ENCODE peak calls at places on chromosomes 6 and 20, in eight cellular contexts. V, J, B, D, G, Q, A and N are unnamed samples.

GRCh38 chr6:160667854-160668481 is 3.9 kb upstream of the LPA start:
- DNase-seq in A (peak), V (peak), Q (no peak), G (peak), J (peak), B (no peak), D (peak), N (peak)

GRCh38 chr6:90492798-90493197 is 94.1 kb downstream of the MAP3K7 start:
- DNase-seq in Q (no peak), G (no peak), B (no peak), A (no peak), D (no peak), V (no peak), J (no peak), N (no peak)

GRCh38 chr6:161048636-161049035 is 57.1 kb downstream of the MAP3K4 start:
- DNase-seq in G (no peak), A (no peak), Q (no peak), J (no peak), B (peak), D (no peak), V (no peak), N (no peak)

GRCh38 chr6:78611886-78612480 is 255.4 kb upstream of the IRAK1BP1 start:
- DNase-seq in A (peak), Q (no peak), V (no peak), B (no peak), G (no peak), D (no peak), J (no peak), N (peak)

GRCh38 chr6:40845588-40845987 is 193.4 kb downstream of the UNC5CL start:
- DNase-seq in V (peak), A (peak), B (peak), J (peak), G (peak), D (peak), Q (no peak), N (peak)

GRCh38 chr20:49785851-49786174 is 26.8 kb upstream of the SLC9A8 start:
- DNase-seq in V (peak), D (no peak), G (no peak), A (no peak), B (no peak), Q (no peak), J (no peak), N (peak)

GRCh38 chr6:51509597-51509996 is 577.8 kb downstream of the PKHD1 start:
- DNase-seq in Q (no peak), G (no peak), A (no peak), D (no peak), B (no peak), J (no peak), V (no peak), N (no peak)

GRCh38 chr6:96939019-96939805 is 14.7 kb downstream of the KLHL32 start:
- DNase-seq in D (no peak), A (peak), Q (no peak), V (no peak), B (peak), G (no peak), J (no peak), N (no peak)

GRCh38 chr6:91476000-91476399 is 889.1 kb upstream of the MAP3K7 start:
- DNase-seq in D (no peak), Q (peak), G (peak), V (peak), B (peak), J (no peak), A (peak), N (peak)

GRCh38 chr6:136426627-136427377 is 123.4 kb downstream of the MAP7 start:
- DNase-seq in Q (no peak), V (no peak), A (no peak), D (no peak), G (no peak), J (no peak), B (no peak), N (no peak)

GRCh38 chr20:59770270-59770669 is 163.2 kb downstream of the SYCP2 start:
- DNase-seq in Q (no peak), V (no peak), G (no peak), B (no peak), D (no peak), A (peak), J (no peak), N (no peak)

GRCh38 chr20:2865101-2865500 is 8.2 kb upstream of the PTPRA start:
- DNase-seq in Q (no peak), V (no peak), A (no peak), G (no peak), B (no peak), J (no peak), D (no peak), N (no peak)

GRCh38 chr20:57767456-57767855 is 57.6 kb upstream of the PMEPA1 start:
- DNase-seq in A (no peak), V (no peak), J (no peak), G (no peak), D (no peak), B (no peak), Q (no peak), N (no peak)

GRCh38 chr6:20751293-20751946 is 217.2 kb downstream of the CDKAL1 start:
- DNase-seq in B (no peak), A (no peak), Q (no peak), D (no peak), G (no peak), J (no peak), V (no peak), N (no peak)

GRCh38 chr6:7311171-7311570 is 1.8 kb downstream of the SSR1 start:
- DNase-seq in D (no peak), Q (no peak), A (no peak), G (no peak), B (no peak), V (no peak), J (no peak), N (no peak)

GRCh38 chr6:168133186-168133585 is 54.2 kb upstream of the FRMD1 start:
- DNase-seq in J (no peak), B (peak), D (no peak), V (no peak), G (peak), Q (no peak), A (no peak), N (no peak)

GRCh38 chr20:40657526-40657925 is 31.5 kb downstream of the MAFB start:
- DNase-seq in A (no peak), J (no peak), Q (no peak), V (no peak), B (no peak), G (no peak), D (no peak), N (no peak)

GRCh38 chr6:100160913-100161312 is 166.9 kb upstream of the MCHR2 start:
- DNase-seq in B (no peak), V (no peak), J (no peak), D (no peak), Q (no peak), G (no peak), A (no peak), N (no peak)

GRCh38 chr6:132362318-132363185 is 38.7 kb downstream of the MOXD1 start:
- DNase-seq in V (no peak), D (no peak), G (peak), B (no peak), Q (no peak), J (no peak), A (peak), N (no peak)

GRCh38 chr20:43507150-43508080 is at the start of gene L3MBTL1:
- DNase-seq in V (peak), D (peak), A (peak), Q (peak), B (no peak), G (peak), J (no peak), N (peak)

GRCh38 chr20:50298554-50299324 is 108.1 kb downstream of the CEBPB start:
- DNase-seq in B (no peak), D (no peak), G (no peak), Q (no peak), J (no peak), V (no peak), A (no peak), N (no peak)

GRCh38 chr6:142035890-142036289 is 96.8 kb upstream of the GJE1 start:
- DNase-seq in D (no peak), Q (no peak), V (no peak), J (no peak), G (no peak), A (no peak), B (no peak), N (no peak)

GRCh38 chr6:142399739-142400138 is 97.9 kb downstream of the ADGRG6 start:
- DNase-seq in Q (no peak), G (no peak), J (no peak), D (no peak), A (no peak), B (no peak), V (no peak), N (no peak)

GRCh38 chr6:142489722-142490610 is 188.2 kb downstream of the ADGRG6 start:
- DNase-seq in V (no peak), Q (no peak), A (no peak), G (no peak), B (no peak), D (no peak), J (no peak), N (no peak)

GRCh38 chr6:156777866-156778614 is 862 bp downstream of the ARID1B start:
- DNase-seq in D (peak), B (peak), G (peak), A (peak), V (peak), Q (peak), J (peak), N (peak)

GRCh38 chr6:106165885-106166485 is 79.8 kb downstream of the PRDM1 start:
- DNase-seq in A (peak), Q (no peak), V (no peak), B (peak), G (no peak), D (no peak), J (no peak), N (peak)

GRCh38 chr6:17280138-17280537 is 1.0 kb upstream of the RBM24 start:
- DNase-seq in J (no peak), Q (no peak), B (no peak), D (no peak), A (no peak), G (no peak), V (no peak), N (no peak)

GRCh38 chr6:160252073-160252809 is 6.4 kb downstream of the SLC22A2 start:
- DNase-seq in B (no peak), J (no peak), G (no peak), V (no peak), Q (no peak), A (no peak), D (no peak), N (no peak)

GRCh38 chr6:117267766-117268534 is 2.6 kb downstream of the VGLL2 start:
- DNase-seq in G (peak), J (no peak), A (no peak), Q (no peak), B (no peak), D (no peak), V (peak), N (no peak)

GRCh38 chr6:148374040-148374439 is 31.4 kb downstream of the SASH1 start:
- DNase-seq in V (no peak), A (no peak), B (no peak), D (no peak), G (no peak), J (no peak), Q (no peak), N (no peak)

GRCh38 chr6:170459451-170459850 is 93.7 kb downstream of the PSMB1 start:
- DNase-seq in G (no peak), B (peak), A (peak), Q (no peak), J (no peak), D (no peak), V (peak), N (peak)

GRCh38 chr6:583116-583515 is 73.8 kb downstream of the HUS1B start:
- DNase-seq in B (no peak), A (no peak), G (no peak), J (no peak), Q (no peak), V (no peak), D (no peak), N (peak)

GRCh38 chr6:22896716-22897115 is 327.4 kb downstream of the HDGFL1 start:
- DNase-seq in A (no peak), Q (no peak), B (no peak), D (no peak), J (no peak), V (no peak), G (no peak), N (no peak)

GRCh38 chr20:18705906-18706305 is 107.7 kb upstream of the SCP2D1 start:
- DNase-seq in G (no peak), B (peak), A (no peak), V (no peak), D (no peak), J (no peak), Q (no peak), N (no peak)

GRCh38 chr6:32796848-32797776 is 19.7 kb downstream of the HLA-DOB start:
- DNase-seq in Q (peak), J (peak), G (peak), V (peak), A (peak), D (peak), B (peak), N (peak)

GRCh38 chr20:63553933-63554290 is at the start of gene FNDC11:
- DNase-seq in B (no peak), V (peak), A (peak), G (peak), D (peak), J (no peak), Q (no peak), N (peak)

GRCh38 chr6:126293891-126294524 is 45.9 kb upstream of the CENPW start:
- DNase-seq in V (no peak), D (no peak), A (no peak), J (no peak), Q (no peak), B (no peak), G (no peak), N (no peak)

DNA sequence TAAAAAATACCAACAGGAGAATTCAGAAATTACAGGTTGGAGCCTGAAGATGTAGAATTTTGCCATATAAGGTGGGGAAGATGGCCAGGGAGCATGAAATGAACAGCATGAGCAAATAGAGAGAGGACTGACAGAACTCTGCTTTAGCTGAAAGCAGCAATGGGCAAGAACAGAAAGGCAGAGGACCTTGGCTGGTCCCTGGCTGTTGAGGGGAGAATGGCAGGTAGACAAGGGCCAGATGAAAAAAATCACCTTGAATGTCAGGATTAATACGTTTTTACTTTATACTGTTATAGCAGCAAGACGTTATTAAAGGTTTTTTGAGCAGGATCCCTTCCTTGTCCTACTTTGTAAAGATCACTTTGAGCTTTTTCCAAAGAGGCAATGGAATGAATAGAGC is 991 bp downstream of the PPIL1 start:
- DNase-seq in J (no peak), Q (no peak), G (peak), V (peak), D (no peak), A (peak), B (no peak), N (peak)
- TF ChIP-seq CTCF in J (no peak), Q (no peak), G (peak), V (no peak), D (no peak), A (peak), B (peak), N (peak)

GRCh38 chr6:138278326-138278725 is 60.0 kb upstream of the PBOV1 start:
- DNase-seq in J (no peak), B (peak), Q (no peak), A (peak), G (peak), D (no peak), V (no peak), N (peak)
- TF ChIP-seq CTCF in J (no peak), B (peak), Q (no peak), A (peak), G (peak), D (peak), V (no peak), N (peak)

DNA sequence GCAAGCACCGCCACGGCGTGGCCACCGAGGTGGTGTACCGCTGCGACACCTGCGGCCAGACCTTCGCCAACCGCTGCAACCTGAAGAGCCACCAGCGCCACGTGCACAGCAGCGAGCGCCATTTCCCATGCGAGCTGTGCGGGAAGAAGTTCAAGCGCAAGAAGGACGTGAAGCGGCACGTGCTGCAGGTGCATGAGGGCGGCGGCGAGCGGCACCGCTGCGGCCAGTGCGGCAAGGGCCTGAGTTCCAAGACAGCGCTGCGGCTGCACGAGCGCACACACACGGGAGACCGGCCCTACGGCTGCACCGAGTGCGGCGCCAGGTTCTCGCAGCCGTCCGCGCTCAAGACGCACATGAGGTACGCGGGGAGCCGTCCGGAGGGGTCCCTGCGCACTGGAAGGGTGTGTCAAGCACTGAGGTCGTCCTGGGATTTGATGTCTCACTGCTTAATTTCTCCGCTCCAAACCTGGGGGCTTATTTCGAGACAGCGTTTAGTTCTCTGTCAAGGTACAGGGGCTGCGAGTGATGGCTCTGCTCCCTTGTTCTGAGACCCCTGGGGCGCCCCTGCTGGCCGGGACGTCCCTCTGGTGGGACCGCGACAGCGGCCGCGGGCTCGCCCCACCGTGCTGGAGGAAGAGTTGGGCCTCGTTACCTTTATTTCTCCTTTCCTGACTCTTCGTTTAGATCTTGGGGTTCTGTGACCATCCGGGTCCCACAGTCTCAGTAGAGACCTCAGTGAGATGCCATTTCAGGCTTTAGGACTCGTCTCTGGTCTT is 3.6 kb downstream of the GZF1 start:
- DNase-seq in G (no peak), A (no peak), J (no peak), V (no peak), D (no peak), Q (no peak), B (no peak), N (no peak)
- TF ChIP-seq CTCF in G (no peak), A (no peak), J (no peak), V (no peak), D (no peak), Q (no peak), B (peak), N (no peak)

DNA sequence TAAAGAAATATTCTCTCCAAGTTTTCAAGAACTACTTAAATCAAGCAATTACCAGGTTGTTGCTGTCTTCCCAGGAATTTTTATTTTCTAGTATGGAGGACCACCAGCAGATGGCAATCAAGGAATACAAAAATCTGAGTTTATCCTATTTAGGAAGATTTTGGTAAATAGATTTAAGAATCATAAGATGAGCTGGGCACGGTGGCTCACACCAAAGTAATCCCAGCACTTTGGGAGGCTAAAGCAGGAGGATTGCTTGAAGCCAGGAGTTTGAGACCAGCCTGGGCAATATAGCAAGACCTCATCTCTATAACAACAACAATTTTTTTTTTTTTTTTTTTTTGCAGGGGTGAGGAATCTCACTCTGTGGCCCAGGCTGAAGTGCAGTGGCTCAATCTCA is 19.3 kb upstream of the SEC63 start:
- DNase-seq in B (peak), A (peak), J (no peak), D (peak), V (no peak), Q (no peak), G (no peak), N (peak)
- TF ChIP-seq CTCF in B (peak), A (peak), J (peak), D (peak), V (peak), Q (no peak), G (no peak), N (peak)